ENCODE peak calls at places on chromosomes 13 and 19, in five cellular contexts. U is left ventricle myocardium inferior, K is Peyer's patch, N is mammary epithelial cell, X is sigmoid colon. B is an unnamed sample.

GRCh38 chr13:48431987-48432615 is 19.2 kb upstream of the LPAR6 start:
- DNase-seq in U (no peak), K (no peak), N (no peak), X (no peak), B (no peak)

GRCh38 chr13:98959775-98960325 is 18.0 kb downstream of the DOCK9 start:
- DNase-seq in U (no peak), K (no peak), N (no peak), X (no peak), B (no peak)

GRCh38 chr13:48004201-48004600 is 3.1 kb upstream of the SUCLA2 start:
- DNase-seq in U (no peak), K (no peak), N (no peak), X (no peak), B (no peak)

GRCh38 chr19:4606181-4606580 is 33.1 kb upstream of the TNFAIP8L1 start:
- DNase-seq in U (no peak), K (no peak), N (no peak), X (no peak), B (no peak)

GRCh38 chr13:26847281-26847680 is 86.7 kb upstream of the GPR12 start:
- DNase-seq in U (no peak), K (no peak), N (no peak), X (no peak), B (no peak)

GRCh38 chr19:32543107-32543900 is 37.7 kb upstream of the PDCD5 start:
- DNase-seq in U (no peak), K (no peak), N (peak), X (no peak), B (no peak)

GRCh38 chr19:10815007-10815531 is 20.9 kb downstream of the TMED1 start:
- DNase-seq in U (no peak), K (no peak), N (no peak), X (no peak), B (no peak)

GRCh38 chr13:98482476-98483444 is 94.1 kb downstream of the STK24 start:
- DNase-seq in U (peak), K (peak), N (peak), X (peak), B (peak)

GRCh38 chr19:12769689-12770088 is 5.7 kb downstream of the HOOK2 start:
- DNase-seq in U (no peak), K (peak), N (no peak), X (no peak), B (peak)

GRCh38 chr19:38769635-38770211 is 3.6 kb downstream of the LGALS7 start:
- DNase-seq in U (peak), K (peak), N (no peak), X (peak), B (peak)

GRCh38 chr19:15288146-15288963 is 44.0 kb downstream of the BRD4 start:
- DNase-seq in U (no peak), K (peak), N (peak), X (peak), B (peak)

GRCh38 chr13:96967248-96967745 is 27.0 kb downstream of the OXGR1 start:
- DNase-seq in U (no peak), K (no peak), N (no peak), X (no peak), B (no peak)

GRCh38 chr13:97492257-97492656 is 58.3 kb downstream of the RAP2A start:
- DNase-seq in U (no peak), K (no peak), N (no peak), X (no peak), B (peak)

GRCh38 chr13:37226966-37227365 is 121.5 kb upstream of the CSNK1A1L start:
- DNase-seq in U (no peak), K (no peak), N (peak), X (no peak), B (no peak)

GRCh38 chr19:43997631-43998290 is 5.0 kb upstream of the ZNF230 start:
- DNase-seq in U (no peak), K (no peak), N (peak), X (no peak), B (no peak)

GRCh38 chr13:102799544-102800144 is 725 bp downstream of the BIVM start:
- DNase-seq in U (no peak), K (no peak), N (peak), X (peak), B (peak)
- H3K4me3 ChIP-seq in U (peak), K (peak), N (peak), X (peak), B (peak)

GRCh38 chr13:59423708-59424355 is 739.9 kb downstream of the DIAPH3 start:
- DNase-seq in U (no peak), K (no peak), N (no peak), X (no peak), B (no peak)
- TF ChIP-seq CTCF in U (no peak), K (no peak), N (no peak), X (no peak), B (no peak)

DNA sequence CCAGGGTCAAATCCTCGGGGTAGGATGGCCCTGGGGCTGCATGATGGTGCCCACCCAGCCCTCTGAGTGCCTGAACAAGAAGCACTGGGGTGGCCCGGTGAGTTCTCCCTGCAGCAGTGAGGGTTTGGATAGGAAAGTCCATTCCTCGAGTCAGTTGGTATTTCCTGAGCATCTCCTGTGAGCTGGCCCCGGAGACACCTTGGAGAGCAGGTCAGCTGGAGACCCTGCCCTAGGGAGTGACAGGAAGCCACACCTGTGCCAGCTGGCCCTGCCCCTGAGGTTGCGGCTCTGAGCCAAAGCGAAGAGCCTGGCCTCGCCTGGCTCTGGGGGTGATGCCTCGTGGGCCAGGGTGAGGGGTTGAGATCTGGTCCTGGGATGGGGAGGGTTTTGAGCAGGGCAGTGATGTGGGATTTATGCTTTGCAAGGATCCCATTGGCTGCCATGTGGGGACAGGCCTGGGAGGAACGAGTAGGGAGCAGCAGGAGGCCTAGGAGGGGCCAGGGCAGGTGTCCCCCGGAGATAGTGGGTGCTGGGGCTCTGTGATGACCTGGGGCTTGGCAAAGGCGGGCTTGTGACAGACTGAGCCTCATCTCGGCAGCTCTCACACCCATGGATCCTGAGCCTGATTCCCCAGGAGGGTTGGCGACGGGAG is 16.0 kb downstream of the CRTC1 start:
- DNase-seq in U (no peak), K (no peak), N (no peak), X (no peak), B (no peak)
- H3K4me3 ChIP-seq in U (no peak), K (no peak), N (no peak), X (no peak), B (no peak)

GRCh38 chr13:38897521-38897920 is 93.1 kb downstream of the STOML3 start:
- DNase-seq in U (no peak), K (no peak), N (no peak), X (no peak), B (no peak)

GRCh38 chr13:38902551-38902950 is 88.1 kb downstream of the STOML3 start:
- DNase-seq in U (no peak), K (no peak), N (peak), X (no peak), B (no peak)

GRCh38 chr13:38899581-38899980 is 91.0 kb downstream of the STOML3 start:
- DNase-seq in U (no peak), K (no peak), N (no peak), X (no peak), B (no peak)

GRCh38 chr13:38898481-38898880 is 92.2 kb downstream of the STOML3 start:
- DNase-seq in U (no peak), K (no peak), N (no peak), X (no peak), B (no peak)

GRCh38 chr13:38900188-38900587 is 90.4 kb downstream of the STOML3 start:
- DNase-seq in U (no peak), K (no peak), N (no peak), X (no peak), B (no peak)
- TF ChIP-seq CTCF in U (no peak), K (no peak), N (no peak), X (no peak), B (no peak)